ENCODE peak calls at places on chromosome 22, in five cellular contexts. I is hippocampal formation, W is GM12865, B is mesenteric fat pad, Z is astrocyte of the hippocampus. E is an unnamed sample.

GRCh38 chr22:41256254-41256897 is 15.6 kb upstream of the CHADL start:
- DNase-seq in I (no peak), W (no peak), B (no peak), Z (peak), E (no peak)

GRCh38 chr22:43136255-43136654 is 6.9 kb downstream of the MCAT start:
- DNase-seq in I (no peak), W (peak), B (no peak), Z (peak), E (no peak)

GRCh38 chr22:43861529-43861928 is 784 bp downstream of the SULT4A1 start:
- DNase-seq in I (no peak), W (no peak), B (peak), Z (peak), E (no peak)

GRCh38 chr22:29994027-29994715 is 86.1 kb upstream of the HORMAD2 start:
- DNase-seq in I (no peak), W (no peak), B (no peak), Z (peak), E (no peak)

GRCh38 chr22:37001826-37002225 is 17.4 kb downstream of the TST start:
- DNase-seq in I (no peak), W (no peak), B (no peak), Z (no peak), E (no peak)

GRCh38 chr22:40671796-40672360 is 7.4 kb upstream of the MCHR1 start:
- DNase-seq in I (no peak), W (no peak), B (no peak), Z (no peak), E (no peak)

GRCh38 chr22:47837703-47838102 is 1075.3 kb downstream of the TBC1D22A start:
- DNase-seq in I (no peak), W (peak), B (no peak), Z (peak), E (no peak)

GRCh38 chr22:19818264-19819208 is 36.1 kb downstream of the GNB1L start:
- DNase-seq in I (no peak), W (no peak), B (peak), Z (no peak), E (no peak)

GRCh38 chr22:44838316-44839016 is 86.1 kb downstream of the ARHGAP8 start:
- DNase-seq in I (no peak), W (no peak), B (no peak), Z (no peak), E (no peak)

GRCh38 chr22:38700271-38700788 is 413 bp downstream of the JOSD1 start:
- DNase-seq in I (no peak), W (no peak), B (peak), Z (no peak), E (no peak)

GRCh38 chr22:25745341-25746011 is 3.5 kb downstream of the MYO18B start:
- DNase-seq in I (no peak), W (no peak), B (no peak), Z (no peak), E (no peak)

GRCh38 chr22:42562282-42562681 is 8.5 kb downstream of the SERHL2 start:
- DNase-seq in I (no peak), W (no peak), B (no peak), Z (no peak), E (no peak)

GRCh38 chr22:30541979-30542810 is 4.3 kb downstream of the SEC14L6 start:
- DNase-seq in I (no peak), W (no peak), B (no peak), Z (peak), E (no peak)

GRCh38 chr22:38305481-38306448 is 11.5 kb downstream of the CSNK1E start:
- DNase-seq in I (no peak), W (peak), B (no peak), Z (peak), E (no peak)

GRCh38 chr22:35914665-35915476 is 113.8 kb downstream of the RBFOX2 start:
- DNase-seq in I (peak), W (peak), B (no peak), Z (peak), E (no peak)

GRCh38 chr22:49186756-49187155 is 640.9 kb downstream of the BRD1 start:
- DNase-seq in I (no peak), W (no peak), B (no peak), Z (no peak), E (no peak)

E was measured in substantia nigra.